ENCODE peak calls at places on chromosomes 3 and 15, in eight cellular contexts. One of them, this sample, is unnamed.

GRCh38 chr3:20145874-20146273 is 40.1 kb downstream of the SGO1 start:
- DNase-seq in left lung: no peak
- DNase-seq in esophagus squamous epithelium: no peak
- DNase-seq in foreskin fibroblast: no peak
- DNase-seq in pancreas: no peak
- DNase-seq in lower leg skin: no peak
- DNase-seq in neural crest cell: no peak
- DNase-seq in ovary: no peak
- DNase-seq in this sample: no peak

GRCh38 chr15:40770147-40770721 is 454 bp downstream of the C15orf62 start:
- DNase-seq in left lung: no peak
- DNase-seq in esophagus squamous epithelium: no peak
- DNase-seq in foreskin fibroblast: no peak
- DNase-seq in pancreas: no peak
- DNase-seq in lower leg skin: no peak
- DNase-seq in neural crest cell: no peak
- DNase-seq in ovary: no peak
- DNase-seq in this sample: no peak

GRCh38 chr15:37099321-37100108 is 834 bp downstream of the MEIS2 start:
- DNase-seq in left lung: no peak
- DNase-seq in esophagus squamous epithelium: no peak
- DNase-seq in foreskin fibroblast: peak
- DNase-seq in pancreas: no peak
- DNase-seq in lower leg skin: no peak
- DNase-seq in neural crest cell: no peak
- DNase-seq in ovary: peak
- DNase-seq in this sample: no peak

GRCh38 chr15:49652922-49653321 is 32.1 kb downstream of the DTWD1 start:
- DNase-seq in left lung: no peak
- DNase-seq in esophagus squamous epithelium: no peak
- DNase-seq in foreskin fibroblast: no peak
- DNase-seq in pancreas: no peak
- DNase-seq in lower leg skin: no peak
- DNase-seq in neural crest cell: no peak
- DNase-seq in ovary: no peak
- DNase-seq in this sample: no peak

GRCh38 chr3:196202516-196202970 is 8.7 kb downstream of the ZDHHC19 start:
- DNase-seq in left lung: peak
- DNase-seq in esophagus squamous epithelium: no peak
- DNase-seq in foreskin fibroblast: peak
- DNase-seq in pancreas: no peak
- DNase-seq in lower leg skin: no peak
- DNase-seq in neural crest cell: no peak
- DNase-seq in ovary: peak
- DNase-seq in this sample: no peak

GRCh38 chr3:71509024-71509423 is 74.5 kb downstream of the FOXP1 start:
- DNase-seq in left lung: no peak
- DNase-seq in esophagus squamous epithelium: no peak
- DNase-seq in foreskin fibroblast: no peak
- DNase-seq in pancreas: no peak
- DNase-seq in lower leg skin: no peak
- DNase-seq in neural crest cell: no peak
- DNase-seq in ovary: no peak
- DNase-seq in this sample: no peak

GRCh38 chr3:52231502-52232278 is 6.2 kb upstream of the TLR9 start:
- DNase-seq in left lung: peak
- DNase-seq in esophagus squamous epithelium: no peak
- DNase-seq in foreskin fibroblast: peak
- DNase-seq in pancreas: peak
- DNase-seq in lower leg skin: no peak
- DNase-seq in neural crest cell: peak
- DNase-seq in ovary: peak
- DNase-seq in this sample: peak

GRCh38 chr15:45084163-45084562 is 29.8 kb downstream of the DUOX2 start:
- DNase-seq in left lung: no peak
- DNase-seq in esophagus squamous epithelium: no peak
- DNase-seq in foreskin fibroblast: no peak
- DNase-seq in pancreas: no peak
- DNase-seq in lower leg skin: no peak
- DNase-seq in neural crest cell: no peak
- DNase-seq in ovary: no peak
- DNase-seq in this sample: no peak

GRCh38 chr3:29335438-29335837 is 54.6 kb downstream of the RBMS3 start:
- DNase-seq in left lung: peak
- DNase-seq in esophagus squamous epithelium: no peak
- DNase-seq in foreskin fibroblast: peak
- DNase-seq in pancreas: peak
- DNase-seq in lower leg skin: peak
- DNase-seq in neural crest cell: peak
- DNase-seq in ovary: peak
- DNase-seq in this sample: no peak

GRCh38 chr15:70569139-70569717 is 194.1 kb downstream of the UACA start:
- DNase-seq in left lung: no peak
- DNase-seq in esophagus squamous epithelium: no peak
- DNase-seq in foreskin fibroblast: peak
- DNase-seq in pancreas: no peak
- DNase-seq in lower leg skin: no peak
- DNase-seq in neural crest cell: no peak
- DNase-seq in ovary: no peak
- DNase-seq in this sample: no peak

GRCh38 chr15:101025116-101025885 is 106.1 kb downstream of the LRRK1 start:
- DNase-seq in left lung: no peak
- DNase-seq in esophagus squamous epithelium: no peak
- DNase-seq in foreskin fibroblast: no peak
- DNase-seq in pancreas: no peak
- DNase-seq in lower leg skin: no peak
- DNase-seq in neural crest cell: no peak
- DNase-seq in ovary: no peak
- DNase-seq in this sample: peak

GRCh38 chr3:190322604-190323240 is 476 bp upstream of the CLDN1 start:
- DNase-seq in left lung: no peak
- DNase-seq in esophagus squamous epithelium: no peak
- DNase-seq in foreskin fibroblast: peak
- DNase-seq in pancreas: no peak
- DNase-seq in lower leg skin: no peak
- DNase-seq in neural crest cell: no peak
- DNase-seq in ovary: no peak
- DNase-seq in this sample: no peak

GRCh38 chr3:38404286-38404685 is 49.4 kb upstream of the ACVR2B start:
- DNase-seq in left lung: peak
- DNase-seq in esophagus squamous epithelium: no peak
- DNase-seq in foreskin fibroblast: peak
- DNase-seq in pancreas: no peak
- DNase-seq in lower leg skin: peak
- DNase-seq in neural crest cell: no peak
- DNase-seq in ovary: no peak
- DNase-seq in this sample: no peak

GRCh38 chr3:126711361-126711760 is 7.3 kb downstream of the CHCHD6 start:
- DNase-seq in left lung: no peak
- DNase-seq in esophagus squamous epithelium: no peak
- DNase-seq in foreskin fibroblast: peak
- DNase-seq in pancreas: no peak
- DNase-seq in lower leg skin: no peak
- DNase-seq in neural crest cell: no peak
- DNase-seq in ovary: no peak
- DNase-seq in this sample: no peak

GRCh38 chr15:81304226-81304625 is 19.7 kb downstream of the STARD5 start:
- DNase-seq in left lung: peak
- DNase-seq in esophagus squamous epithelium: no peak
- DNase-seq in foreskin fibroblast: peak
- DNase-seq in pancreas: no peak
- DNase-seq in lower leg skin: no peak
- DNase-seq in neural crest cell: no peak
- DNase-seq in ovary: no peak
- DNase-seq in this sample: no peak

GRCh38 chr3:171469376-171469775 is 9.2 kb upstream of the TNIK start:
- DNase-seq in left lung: no peak
- DNase-seq in esophagus squamous epithelium: no peak
- DNase-seq in foreskin fibroblast: no peak
- DNase-seq in pancreas: no peak
- DNase-seq in lower leg skin: no peak
- DNase-seq in neural crest cell: no peak
- DNase-seq in ovary: no peak
- DNase-seq in this sample: no peak

GRCh38 chr3:26460975-26461374 is 161.6 kb upstream of the LRRC3B start:
- DNase-seq in left lung: no peak
- DNase-seq in esophagus squamous epithelium: no peak
- DNase-seq in foreskin fibroblast: no peak
- DNase-seq in pancreas: no peak
- DNase-seq in lower leg skin: no peak
- DNase-seq in neural crest cell: no peak
- DNase-seq in ovary: no peak
- DNase-seq in this sample: no peak

GRCh38 chr3:55893045-55893664 is 406.0 kb upstream of the WNT5A start:
- DNase-seq in left lung: no peak
- DNase-seq in esophagus squamous epithelium: no peak
- DNase-seq in foreskin fibroblast: peak
- DNase-seq in pancreas: no peak
- DNase-seq in lower leg skin: no peak
- DNase-seq in neural crest cell: no peak
- DNase-seq in ovary: no peak
- DNase-seq in this sample: no peak

GRCh38 chr3:1439395-1439794 is 346.6 kb downstream of the CNTN6 start:
- DNase-seq in left lung: no peak
- DNase-seq in esophagus squamous epithelium: no peak
- DNase-seq in foreskin fibroblast: no peak
- DNase-seq in pancreas: peak
- DNase-seq in lower leg skin: no peak
- DNase-seq in neural crest cell: no peak
- DNase-seq in ovary: no peak
- DNase-seq in this sample: no peak
- TF ChIP-seq CTCF in left lung: no peak
- TF ChIP-seq CTCF in esophagus squamous epithelium: no peak
- TF ChIP-seq CTCF in foreskin fibroblast: no peak
- TF ChIP-seq CTCF in pancreas: no peak
- TF ChIP-seq CTCF in lower leg skin: no peak
- TF ChIP-seq CTCF in neural crest cell: peak
- TF ChIP-seq CTCF in ovary: no peak
- TF ChIP-seq CTCF in this sample: no peak

DNA sequence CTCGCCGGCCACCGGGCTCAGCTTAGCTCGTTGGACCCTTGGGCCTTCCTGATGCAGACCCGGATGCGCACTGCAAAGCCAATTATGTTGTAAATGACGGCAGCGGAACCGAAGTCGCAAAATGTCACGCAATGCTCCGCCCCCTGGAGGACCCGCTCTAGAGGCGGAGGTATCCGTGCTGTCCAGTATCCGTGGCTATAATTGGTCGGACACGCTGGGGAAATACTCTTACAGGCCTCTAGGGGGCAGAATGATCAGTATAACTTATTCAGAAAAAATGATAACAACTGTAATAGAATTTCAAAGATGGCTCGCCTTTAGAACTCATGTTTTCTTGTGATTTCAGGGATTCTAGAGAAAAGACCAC is at the start of gene PRR23B:
- DNase-seq in left lung: no peak
- DNase-seq in esophagus squamous epithelium: no peak
- DNase-seq in foreskin fibroblast: no peak
- DNase-seq in pancreas: no peak
- DNase-seq in lower leg skin: no peak
- DNase-seq in neural crest cell: no peak
- DNase-seq in ovary: no peak
- DNase-seq in this sample: no peak
- TF ChIP-seq CTCF in left lung: no peak
- TF ChIP-seq CTCF in esophagus squamous epithelium: no peak
- TF ChIP-seq CTCF in foreskin fibroblast: no peak
- TF ChIP-seq CTCF in pancreas: no peak
- TF ChIP-seq CTCF in lower leg skin: no peak
- TF ChIP-seq CTCF in neural crest cell: peak
- TF ChIP-seq CTCF in ovary: no peak
- TF ChIP-seq CTCF in this sample: no peak

DNA sequence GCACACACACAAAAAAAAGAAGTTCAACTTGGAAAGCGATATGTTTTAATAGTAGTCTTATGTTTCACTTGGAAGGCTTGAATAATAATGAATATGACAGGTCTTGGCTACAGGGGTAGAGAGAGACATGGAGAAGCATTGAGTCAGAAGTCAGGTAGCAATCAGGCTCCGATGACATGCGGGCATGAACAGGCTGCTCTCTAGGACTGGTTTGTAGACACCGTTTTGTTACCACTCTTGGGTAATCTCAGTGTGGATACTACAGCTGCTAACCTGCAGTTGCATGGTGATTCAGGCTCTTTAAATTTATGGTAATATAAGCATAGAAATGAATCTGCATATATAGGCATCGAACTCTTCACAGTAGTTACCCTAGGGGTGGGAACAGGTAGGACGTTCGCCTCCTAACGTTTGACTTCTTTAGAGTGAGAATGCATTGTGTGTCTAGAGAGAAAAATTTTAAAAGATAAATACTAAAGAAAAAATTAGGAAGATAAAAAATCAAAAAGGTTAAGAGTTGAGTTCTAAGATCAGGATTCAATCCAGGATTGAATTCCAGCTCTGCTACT is 241.6 kb upstream of the KBTBD8 start:
- DNase-seq in left lung: no peak
- DNase-seq in esophagus squamous epithelium: no peak
- DNase-seq in foreskin fibroblast: no peak
- DNase-seq in pancreas: no peak
- DNase-seq in lower leg skin: no peak
- DNase-seq in neural crest cell: no peak
- DNase-seq in ovary: no peak
- DNase-seq in this sample: no peak
- TF ChIP-seq CTCF in left lung: no peak
- TF ChIP-seq CTCF in esophagus squamous epithelium: no peak
- TF ChIP-seq CTCF in foreskin fibroblast: no peak
- TF ChIP-seq CTCF in pancreas: no peak
- TF ChIP-seq CTCF in lower leg skin: no peak
- TF ChIP-seq CTCF in neural crest cell: no peak
- TF ChIP-seq CTCF in ovary: no peak
- TF ChIP-seq CTCF in this sample: no peak

GRCh38 chr3:13234155-13234505 is 160.9 kb upstream of the IQSEC1 start:
- DNase-seq in left lung: no peak
- DNase-seq in esophagus squamous epithelium: no peak
- DNase-seq in foreskin fibroblast: no peak
- DNase-seq in pancreas: no peak
- DNase-seq in lower leg skin: no peak
- DNase-seq in neural crest cell: no peak
- DNase-seq in ovary: no peak
- DNase-seq in this sample: peak

GRCh38 chr3:13231781-13232515 is 158.7 kb upstream of the IQSEC1 start:
- DNase-seq in left lung: no peak
- DNase-seq in esophagus squamous epithelium: no peak
- DNase-seq in foreskin fibroblast: no peak
- DNase-seq in pancreas: no peak
- DNase-seq in lower leg skin: no peak
- DNase-seq in neural crest cell: no peak
- DNase-seq in ovary: no peak
- DNase-seq in this sample: no peak

GRCh38 chr3:13234664-13235063 is 161.4 kb upstream of the IQSEC1 start:
- DNase-seq in left lung: no peak
- DNase-seq in esophagus squamous epithelium: no peak
- DNase-seq in foreskin fibroblast: no peak
- DNase-seq in pancreas: no peak
- DNase-seq in lower leg skin: no peak
- DNase-seq in neural crest cell: no peak
- DNase-seq in ovary: no peak
- DNase-seq in this sample: no peak

GRCh38 chr3:13235079-13235478 is 161.8 kb upstream of the IQSEC1 start:
- DNase-seq in left lung: no peak
- DNase-seq in esophagus squamous epithelium: no peak
- DNase-seq in foreskin fibroblast: no peak
- DNase-seq in pancreas: no peak
- DNase-seq in lower leg skin: no peak
- DNase-seq in neural crest cell: no peak
- DNase-seq in ovary: no peak
- DNase-seq in this sample: no peak

GRCh38 chr3:13233487-13234154 is 160.4 kb upstream of the IQSEC1 start:
- DNase-seq in left lung: no peak
- DNase-seq in esophagus squamous epithelium: no peak
- DNase-seq in foreskin fibroblast: no peak
- DNase-seq in pancreas: no peak
- DNase-seq in lower leg skin: no peak
- DNase-seq in neural crest cell: no peak
- DNase-seq in ovary: no peak
- DNase-seq in this sample: no peak
- TF ChIP-seq CTCF in left lung: no peak
- TF ChIP-seq CTCF in esophagus squamous epithelium: no peak
- TF ChIP-seq CTCF in foreskin fibroblast: no peak
- TF ChIP-seq CTCF in pancreas: no peak
- TF ChIP-seq CTCF in lower leg skin: no peak
- TF ChIP-seq CTCF in neural crest cell: no peak
- TF ChIP-seq CTCF in ovary: no peak
- TF ChIP-seq CTCF in this sample: no peak